ENCODE peak calls at places on chromosomes 12 and 14, in four cellular contexts. Z is CD8-positive, alpha-beta T cell; O is neural crest cell; S is cardiac muscle cell. V is an unnamed sample.

GRCh38 chr14:61602733-61603077 is 92.6 kb upstream of the HIF1A start:
- DNase-seq in O (no peak), S (no peak), Z (no peak), V (no peak)

GRCh38 chr14:75675265-75675960 is 14.4 kb downstream of the TTLL5 start:
- DNase-seq in S (peak), O (no peak), Z (no peak), V (no peak)

GRCh38 chr12:104792570-104792969 is 165.5 kb downstream of the SLC41A2 start:
- DNase-seq in O (no peak), S (peak), Z (no peak), V (no peak)

GRCh38 chr12:6380141-6381121 is 3.5 kb upstream of the LTBR start:
- DNase-seq in S (no peak), O (no peak), Z (no peak), V (no peak)

GRCh38 chr14:40417777-40418401 is 985.7 kb upstream of the FBXO33 start:
- DNase-seq in Z (no peak), O (peak), S (peak), V (peak)

GRCh38 chr14:25007832-25008231 is 42.1 kb downstream of the STXBP6 start:
- DNase-seq in S (no peak), Z (no peak), O (no peak), V (no peak)

GRCh38 chr12:82099216-82099615 is 259.0 kb downstream of the CCDC59 start:
- DNase-seq in O (no peak), Z (no peak), S (no peak), V (no peak)

GRCh38 chr12:123076604-123077297 is 74.1 kb downstream of the PITPNM2 start:
- DNase-seq in O (no peak), S (no peak), Z (no peak), V (no peak)

GRCh38 chr12:111841750-111842555 is at the start of gene MAPKAPK5:
- DNase-seq in Z (peak), S (peak), O (peak), V (peak)

GRCh38 chr12:40382217-40382616 is 157.4 kb downstream of the LRRK2 start:
- DNase-seq in Z (no peak), S (peak), O (no peak), V (no peak)

GRCh38 chr12:109743076-109743910 is 29.7 kb downstream of the FAM222A start:
- DNase-seq in O (no peak), S (no peak), Z (no peak), V (peak)

GRCh38 chr12:113065126-113066007 is 8.8 kb downstream of the DTX1 start:
- DNase-seq in S (peak), O (peak), Z (no peak), V (no peak)

GRCh38 chr14:23512156-23512555 is 39.4 kb downstream of the ZFHX2 start:
- DNase-seq in O (no peak), S (no peak), Z (no peak), V (no peak)

GRCh38 chr14:59543873-59544272 is 32.7 kb downstream of the CCDC175 start:
- DNase-seq in Z (no peak), O (no peak), S (no peak), V (no peak)

GRCh38 chr12:88784166-88784565 is 203.9 kb upstream of the KITLG start:
- DNase-seq in O (no peak), S (no peak), Z (no peak), V (no peak)

GRCh38 chr12:6224550-6224949 is 24.4 kb downstream of the CD9 start:
- DNase-seq in O (no peak), Z (no peak), S (no peak), V (no peak)

GRCh38 chr14:26960049-26960688 is 362.3 kb upstream of the NOVA1 start:
- DNase-seq in S (no peak), Z (no peak), O (no peak), V (no peak)

GRCh38 chr14:74510211-74510931 is 16.8 kb downstream of the ISCA2 start:
- DNase-seq in O (peak), S (peak), Z (no peak), V (peak)

GRCh38 chr14:72747652-72748051 is 146.2 kb downstream of the DPF3 start:
- DNase-seq in O (no peak), S (no peak), Z (no peak), V (no peak)

GRCh38 chr14:55133416-55133815 is 4.4 kb downstream of the LGALS3 start:
- DNase-seq in Z (no peak), O (no peak), S (no peak), V (no peak)

GRCh38 chr12:107318804-107319535 is 225.6 kb upstream of the CRY1 start:
- DNase-seq in O (peak), Z (no peak), S (peak), V (peak)

GRCh38 chr12:1822699-1823098 is 2.3 kb downstream of the LRTM2 start:
- DNase-seq in O (no peak), Z (no peak), S (no peak), V (no peak)

GRCh38 chr12:75177997-75178396 is 31.6 kb downstream of the KCNC2 start:
- DNase-seq in S (no peak), Z (no peak), O (no peak), V (no peak)

GRCh38 chr12:71558445-71558844 is 105.2 kb downstream of the ZFC3H1 start:
- DNase-seq in S (no peak), O (no peak), Z (no peak), V (no peak)

GRCh38 chr14:71103662-71104484 is 196.6 kb downstream of the PCNX1 start:
- DNase-seq in S (peak), O (no peak), Z (no peak), V (no peak)

GRCh38 chr12:115259968-115260806 is 576.2 kb upstream of the TBX3 start:
- DNase-seq in O (no peak), S (no peak), Z (no peak), V (no peak)

GRCh38 chr12:46617167-46617566 is 208.6 kb downstream of the SLC38A4 start:
- DNase-seq in S (no peak), O (no peak), Z (no peak), V (no peak)

GRCh38 chr12:76545486-76545885 is 14.1 kb downstream of the OSBPL8 start:
- DNase-seq in S (no peak), Z (no peak), O (no peak), V (no peak)

GRCh38 chr12:120439646-120440247 is 1.8 kb downstream of the COX6A1 start:
- DNase-seq in Z (peak), S (peak), O (peak), V (peak)

GRCh38 chr12:99131761-99132199 is 486.7 kb downstream of the APAF1 start:
- DNase-seq in Z (no peak), S (no peak), O (peak), V (peak)

GRCh38 chr12:15846887-15847286 is 35.3 kb upstream of the STRAP start:
- DNase-seq in S (no peak), Z (no peak), O (no peak), V (no peak)

GRCh38 chr14:96184737-96185136 is 19.9 kb upstream of the BDKRB2 start:
- DNase-seq in O (no peak), S (no peak), Z (no peak), V (no peak)

GRCh38 chr12:42696424-42697149 is 107.0 kb upstream of the PRICKLE1 start:
- DNase-seq in S (no peak), O (no peak), Z (no peak), V (no peak)

DNA sequence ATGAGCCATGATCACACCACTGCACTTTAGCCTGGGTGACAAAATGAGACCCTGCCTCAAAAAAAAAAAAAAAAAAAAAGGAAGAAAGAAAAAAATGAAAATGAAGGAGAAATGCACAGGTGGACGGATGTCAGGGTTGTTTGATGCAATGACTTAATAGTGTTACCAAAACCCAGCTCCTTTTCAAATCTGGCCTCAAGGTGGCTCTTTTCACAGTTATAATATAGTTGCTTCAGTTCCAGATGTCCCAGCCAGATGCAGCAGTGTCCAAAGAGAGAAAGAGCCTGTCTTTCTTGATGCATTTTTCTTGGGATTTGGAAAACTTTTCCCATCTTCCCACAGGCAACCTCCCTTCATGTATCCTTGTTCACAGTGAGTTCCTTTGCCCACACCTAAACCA is 36.5 kb downstream of the KCNMB4 start:
- DNase-seq in S (no peak), Z (no peak), O (no peak), V (no peak)
- TF ChIP-seq CTCF in S (peak), Z (no peak), O (no peak), V (no peak)

DNA sequence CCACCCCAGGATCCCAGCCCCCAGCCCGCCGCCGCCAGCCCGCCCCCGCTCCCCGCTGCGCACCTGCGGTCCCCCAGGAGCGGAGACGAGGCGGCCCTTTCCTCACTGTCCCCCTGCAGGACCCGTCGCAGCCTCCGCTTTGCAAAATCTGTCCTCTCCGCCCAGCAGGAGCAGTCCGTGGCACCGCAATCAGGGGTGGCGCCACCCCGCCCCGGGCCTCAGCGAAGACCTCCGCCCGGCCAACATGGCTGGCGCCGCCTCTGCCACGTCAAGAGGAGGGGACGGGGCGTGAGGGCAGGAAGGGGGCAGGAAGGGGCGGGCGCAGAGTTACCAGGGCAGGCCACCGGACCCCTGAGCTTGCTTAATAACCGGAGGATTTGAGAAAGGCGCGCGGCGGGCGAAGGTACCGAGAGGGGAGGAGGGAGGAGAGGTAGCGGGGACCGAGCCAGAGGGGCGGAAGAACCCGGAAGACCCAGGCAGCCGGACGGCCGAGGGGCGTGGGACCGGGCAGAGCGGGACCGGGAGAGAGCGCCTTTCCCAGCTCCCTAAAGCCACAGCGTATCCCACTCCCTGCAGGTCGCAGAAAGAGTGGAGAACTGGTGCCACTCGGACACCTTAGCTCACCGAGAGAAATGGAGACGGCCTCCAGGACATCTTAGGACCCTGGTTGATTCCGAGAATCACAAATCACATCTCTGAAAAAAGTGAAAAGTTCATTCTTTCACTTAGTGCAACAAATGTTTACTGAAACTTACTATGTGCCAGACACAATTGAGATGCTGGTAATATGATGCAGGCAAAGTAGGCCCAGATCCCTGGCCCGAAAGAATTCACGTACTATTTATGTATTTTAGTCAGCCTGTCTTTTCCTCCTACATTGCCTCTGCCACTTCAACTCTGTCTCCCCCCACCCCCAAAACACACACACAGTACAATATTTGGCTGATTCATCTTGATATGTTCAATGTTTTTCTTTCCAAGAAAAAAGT is at the start of gene SEC23A:
- DNase-seq in O (peak), Z (peak), S (peak), V (peak)
- TF ChIP-seq CTCF in O (peak), Z (no peak), S (no peak), V (no peak)

GRCh38 chr12:63420206-63420644 is 248.1 kb downstream of the DPY19L2 start:
- DNase-seq in Z (no peak), O (peak), S (peak), V (peak)
- TF ChIP-seq CTCF in Z (peak), O (peak), S (peak), V (peak)

DNA sequence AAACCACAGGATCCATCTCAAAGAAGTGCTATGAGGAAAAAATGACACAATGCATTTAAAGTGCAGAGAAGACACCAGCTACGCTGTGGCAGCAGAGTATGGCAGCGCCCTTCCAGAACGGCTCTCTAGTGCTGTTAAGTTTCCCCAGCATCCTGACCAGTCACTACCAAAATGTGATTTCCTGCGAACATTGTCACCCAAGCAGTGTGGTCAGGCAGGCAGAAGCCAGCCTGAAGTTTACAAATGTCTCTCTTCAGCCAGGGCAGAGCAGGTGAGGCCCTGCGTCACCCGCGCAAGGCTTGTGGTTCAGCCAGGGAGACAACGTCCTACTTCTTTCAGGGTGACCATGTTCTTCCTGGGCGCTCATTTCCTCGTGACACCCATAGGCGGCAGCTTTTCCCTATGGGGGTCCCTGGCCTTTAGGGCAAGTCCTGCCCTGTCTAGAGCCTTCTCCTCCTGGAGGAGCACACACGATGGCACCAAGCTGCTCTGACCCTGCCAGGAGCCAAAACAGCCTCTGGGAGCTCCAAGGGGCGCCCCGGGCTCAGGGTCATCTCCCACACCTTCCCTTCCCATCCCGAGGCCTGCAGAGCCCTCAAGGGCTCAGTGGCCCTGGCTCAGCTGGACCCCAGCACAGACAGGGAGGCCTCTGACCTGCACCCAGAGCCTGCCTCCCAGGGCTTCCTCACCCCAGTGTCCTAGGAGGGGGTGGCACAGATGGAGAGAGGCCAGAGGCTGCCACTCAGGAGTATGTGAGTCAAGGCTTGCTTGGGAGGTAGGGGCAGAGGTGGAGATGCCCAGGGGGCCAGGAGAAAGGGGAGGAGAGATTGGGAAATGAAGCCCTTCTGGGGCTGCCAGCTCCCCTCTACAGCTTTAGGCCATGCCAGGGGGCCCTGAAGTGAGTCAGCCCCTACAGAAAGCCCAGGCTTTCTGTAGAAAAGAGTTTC is 41.9 kb downstream of the PSMA6 start:
- DNase-seq in S (no peak), O (no peak), Z (no peak), V (no peak)
- TF ChIP-seq CTCF in S (no peak), O (no peak), Z (no peak), V (no peak)

DNA sequence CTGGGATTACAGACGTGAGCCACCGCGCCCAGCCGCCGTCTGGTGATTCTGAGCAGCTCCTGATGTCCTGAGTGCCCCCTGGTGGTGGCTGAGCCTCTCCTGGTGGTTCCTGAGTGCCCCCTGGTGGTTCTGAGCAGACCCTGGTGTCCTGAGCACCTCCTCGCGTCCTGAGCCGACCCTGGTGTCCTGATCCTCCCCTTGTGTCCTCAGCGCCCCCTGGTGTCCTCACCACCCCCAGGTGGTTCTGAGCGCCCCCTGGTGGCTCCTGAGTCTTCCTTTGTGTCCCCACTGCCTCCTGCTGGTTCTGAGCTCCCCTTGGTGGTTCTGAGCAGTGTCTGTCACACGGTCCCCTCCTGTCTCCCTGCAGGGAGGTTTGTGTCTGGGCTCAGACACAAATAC is 1304.9 kb downstream of the TMEM121 start:
- DNase-seq in S (no peak), Z (peak), O (no peak), V (no peak)
- TF ChIP-seq CTCF in S (peak), Z (peak), O (no peak), V (no peak)

DNA sequence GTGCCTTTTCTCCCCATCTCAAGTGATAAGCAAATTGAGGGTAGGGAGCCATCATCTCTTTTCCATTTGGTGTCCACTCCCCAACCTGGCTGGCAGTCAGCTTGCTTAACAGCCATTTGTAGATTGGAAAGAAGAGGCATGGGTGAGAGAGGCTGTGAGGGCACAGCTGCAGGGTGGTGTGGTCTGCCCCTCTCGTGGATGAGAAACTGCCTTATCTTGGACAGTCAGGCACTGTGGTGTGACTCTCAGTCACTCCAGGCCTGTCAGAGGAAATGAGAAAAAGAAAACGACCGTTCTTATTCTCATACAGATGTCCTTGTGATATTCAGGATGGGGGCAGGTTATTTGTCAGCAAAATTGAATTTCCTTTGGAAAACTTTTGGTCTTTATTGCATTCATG is 65.1 kb upstream of the SRSF5 start:
- DNase-seq in S (no peak), O (no peak), Z (no peak), V (no peak)
- TF ChIP-seq CTCF in S (no peak), O (no peak), Z (no peak), V (no peak)

GRCh38 chr14:99244960-99245340 is 27.0 kb downstream of the BCL11B start:
- DNase-seq in O (no peak), Z (no peak), S (no peak), V (no peak)

GRCh38 chr14:99246536-99247083 is 25.4 kb downstream of the BCL11B start:
- DNase-seq in S (no peak), Z (no peak), O (no peak), V (no peak)

GRCh38 chr14:99242816-99243795 is 28.9 kb downstream of the BCL11B start:
- DNase-seq in O (no peak), Z (no peak), S (no peak), V (no peak)

GRCh38 chr14:99245541-99246511 is 26.2 kb downstream of the BCL11B start:
- DNase-seq in O (peak), S (peak), Z (no peak), V (peak)

GRCh38 chr14:99244299-99244959 is 27.6 kb downstream of the BCL11B start:
- DNase-seq in S (no peak), O (no peak), Z (no peak), V (no peak)
- TF ChIP-seq CTCF in S (no peak), O (no peak), Z (no peak), V (no peak)

DNA sequence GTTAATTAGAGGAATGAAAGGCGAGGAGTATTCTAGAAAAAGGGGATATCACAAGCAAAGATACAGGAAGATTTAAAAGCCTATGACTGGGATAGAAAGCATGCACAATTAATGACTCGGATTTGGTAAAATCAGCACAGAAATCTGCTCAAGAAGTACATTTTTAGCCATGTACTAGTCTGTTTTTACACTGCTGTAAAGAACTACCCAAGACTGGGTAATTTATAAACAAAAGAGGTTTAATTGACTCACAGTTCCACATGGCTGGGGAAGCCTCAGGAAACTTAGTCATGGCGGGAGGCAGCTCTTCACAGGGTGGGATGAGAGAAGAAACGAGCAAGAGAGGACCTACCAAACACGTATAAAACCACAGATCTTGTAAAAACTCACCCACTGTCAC is 716.3 kb upstream of the MDGA2 start:
- DNase-seq in O (no peak), Z (no peak), S (no peak), V (no peak)
- TF ChIP-seq CTCF in O (no peak), Z (no peak), S (no peak), V (no peak)

GRCh38 chr12:19646599-19646998 is 207.3 kb downstream of the AEBP2 start:
- DNase-seq in O (no peak), Z (no peak), S (no peak), V (no peak)

GRCh38 chr12:19642305-19642704 is 203.0 kb downstream of the AEBP2 start:
- DNase-seq in O (no peak), Z (no peak), S (no peak), V (no peak)

GRCh38 chr12:19641235-19642080 is 202.2 kb downstream of the AEBP2 start:
- DNase-seq in Z (no peak), S (no peak), O (no peak), V (no peak)

GRCh38 chr12:19645823-19646222 is 206.5 kb downstream of the AEBP2 start:
- DNase-seq in O (no peak), S (no peak), Z (no peak), V (no peak)

GRCh38 chr12:19643635-19644034 is 204.3 kb downstream of the AEBP2 start:
- DNase-seq in S (peak), O (no peak), Z (no peak), V (no peak)
- TF ChIP-seq CTCF in S (peak), O (peak), Z (no peak), V (peak)